ENCODE peak calls at places on chromosomes 3 and 15, in seven cellular contexts. R is right lobe of liver, U is AG09309, P is ascending aorta, O is NCI-H1436, W is heart left ventricle, B is SW480. Q is an unnamed sample.

GRCh38 chr15:88649286-88649733 is 10.5 kb downstream of the ISG20 start:
- DNase-seq in R (peak), U (peak), P (peak), O (no peak), W (peak), B (peak), Q (no peak)

GRCh38 chr3:18444597-18445420 is 19.7 kb upstream of the SATB1 start:
- DNase-seq in R (peak), U (no peak), P (no peak), O (peak), W (peak), B (peak), Q (peak)

GRCh38 chr15:75200765-75201608 is 695 bp upstream of the C15orf39 start:
- DNase-seq in R (no peak), U (no peak), P (no peak), O (peak), W (no peak), B (peak), Q (no peak)

GRCh38 chr3:131082246-131082645 is 55.6 kb downstream of the NEK11 start:
- DNase-seq in R (no peak), U (no peak), P (no peak), O (no peak), W (no peak), B (no peak), Q (no peak)

GRCh38 chr3:136664771-136665170 is 87.4 kb downstream of the STAG1 start:
- DNase-seq in R (no peak), U (no peak), P (no peak), O (no peak), W (no peak), B (no peak), Q (no peak)

GRCh38 chr3:143002083-143002712 is 828 bp downstream of the U2SURP start:
- DNase-seq in R (no peak), U (no peak), P (no peak), O (no peak), W (no peak), B (peak), Q (no peak)

GRCh38 chr3:125119752-125120369 is 64.1 kb upstream of the HEG1 start:
- DNase-seq in R (no peak), U (no peak), P (no peak), O (no peak), W (no peak), B (no peak), Q (no peak)

GRCh38 chr3:146517684-146518435 is 26.5 kb downstream of the PLSCR1 start:
- DNase-seq in R (no peak), U (no peak), P (no peak), O (no peak), W (no peak), B (no peak), Q (peak)

GRCh38 chr3:197520311-197521276 is 35.2 kb downstream of the BDH1 start:
- DNase-seq in R (peak), U (no peak), P (no peak), O (no peak), W (no peak), B (peak), Q (no peak)

GRCh38 chr3:14277557-14277956 is 98.9 kb downstream of the LSM3 start:
- DNase-seq in R (no peak), U (no peak), P (no peak), O (no peak), W (no peak), B (no peak), Q (no peak)

GRCh38 chr3:103730744-103731143 is 1295.9 kb downstream of the ZPLD1 start:
- DNase-seq in R (no peak), U (no peak), P (no peak), O (no peak), W (no peak), B (no peak), Q (no peak)

GRCh38 chr3:49609815-49610214 is 55.5 kb downstream of the BSN start:
- DNase-seq in R (no peak), U (no peak), P (no peak), O (no peak), W (peak), B (no peak), Q (no peak)

GRCh38 chr3:38611866-38612265 is 37.6 kb downstream of the SCN5A start:
- DNase-seq in R (no peak), U (no peak), P (no peak), O (no peak), W (no peak), B (no peak), Q (no peak)

GRCh38 chr15:27866505-27867165 is 232.5 kb downstream of the OCA2 start:
- DNase-seq in R (no peak), U (no peak), P (no peak), O (no peak), W (no peak), B (no peak), Q (no peak)

GRCh38 chr15:56940388-56940787 is 21.9 kb downstream of the TCF12 start:
- DNase-seq in R (no peak), U (no peak), P (no peak), O (no peak), W (no peak), B (no peak), Q (no peak)

GRCh38 chr3:108127301-108127988 is 36.6 kb upstream of the CD47 start:
- DNase-seq in R (no peak), U (no peak), P (no peak), O (no peak), W (no peak), B (no peak), Q (no peak)

GRCh38 chr3:185363662-185364203 is 797 bp downstream of the MAP3K13 start:
- DNase-seq in R (no peak), U (no peak), P (no peak), O (no peak), W (no peak), B (no peak), Q (no peak)

GRCh38 chr3:189944285-189945145 is 176.2 kb downstream of the P3H2 start:
- DNase-seq in R (no peak), U (no peak), P (no peak), O (no peak), W (no peak), B (no peak), Q (no peak)

GRCh38 chr15:95247068-95247984 is 1016.0 kb downstream of the MCTP2 start:
- DNase-seq in R (no peak), U (peak), P (no peak), O (no peak), W (no peak), B (peak), Q (no peak)

GRCh38 chr3:84440306-84440705 is 518.5 kb upstream of the CADM2 start:
- DNase-seq in R (no peak), U (no peak), P (no peak), O (no peak), W (no peak), B (no peak), Q (no peak)

GRCh38 chr3:197103766-197104165 is 74.1 kb upstream of the MELTF start:
- DNase-seq in R (no peak), U (peak), P (no peak), O (no peak), W (no peak), B (no peak), Q (no peak)

GRCh38 chr3:128498901-128499530 is 6.0 kb upstream of the GATA2 start:
- DNase-seq in R (peak), U (no peak), P (no peak), O (no peak), W (no peak), B (no peak), Q (no peak)

GRCh38 chr15:60116456-60117089 is 112.5 kb downstream of the FOXB1 start:
- DNase-seq in R (no peak), U (no peak), P (no peak), O (no peak), W (no peak), B (no peak), Q (no peak)

GRCh38 chr3:56110886-56111285 is 357.4 kb downstream of the ERC2 start:
- DNase-seq in R (no peak), U (no peak), P (no peak), O (no peak), W (no peak), B (no peak), Q (no peak)

GRCh38 chr3:128145279-128145678 is 8.0 kb upstream of the EEFSEC start:
- DNase-seq in R (no peak), U (no peak), P (no peak), O (no peak), W (peak), B (no peak), Q (no peak)

GRCh38 chr15:58243083-58243482 is 104.9 kb downstream of the AQP9 start:
- DNase-seq in R (no peak), U (no peak), P (no peak), O (peak), W (no peak), B (no peak), Q (no peak)

GRCh38 chr3:108409791-108410190 is 100.6 kb downstream of the MYH15 start:
- DNase-seq in R (no peak), U (no peak), P (no peak), O (no peak), W (no peak), B (no peak), Q (no peak)

GRCh38 chr3:196712514-196713413 is 587 bp downstream of the PIGX start:
- DNase-seq in R (peak), U (no peak), P (no peak), O (peak), W (peak), B (peak), Q (peak)

Q was measured in NCI-H1930.